ENCODE peak calls at places on chromosomes 7 and 10, in ten cellular contexts. P, D, N, X, A, R, O, H, G and U are unnamed samples.

GRCh38 chr10:83373659-83374058 is 765.6 kb upstream of the GHITM start:
- DNase-seq in O (no peak), G (no peak), P (no peak), H (peak), R (no peak), D (no peak), N (no peak), X (no peak), A (peak), U (no peak)

GRCh38 chr10:70115948-70116682 is 16.5 kb downstream of the AIFM2 start:
- DNase-seq in X (no peak), A (no peak), D (peak), O (no peak), H (peak), P (peak), N (peak), R (no peak), G (peak), U (no peak)

GRCh38 chr7:111540199-111540815 is 22.0 kb downstream of the IMMP2L start:
- DNase-seq in H (no peak), X (no peak), N (no peak), A (no peak), O (no peak), D (no peak), R (no peak), P (no peak), G (peak), U (no peak)

GRCh38 chr7:47581442-47581820 is 480 bp downstream of the TNS3 start:
- DNase-seq in X (no peak), G (peak), A (no peak), H (peak), O (no peak), P (peak), D (no peak), N (no peak), R (no peak), U (peak)

GRCh38 chr7:94391716-94392390 is 2.8 kb upstream of the COL1A2 start:
- DNase-seq in A (no peak), R (peak), G (no peak), X (no peak), D (no peak), N (peak), H (peak), P (no peak), O (peak), U (no peak)

GRCh38 chr10:24858244-24858907 is 94.0 kb downstream of the PRTFDC1 start:
- DNase-seq in N (peak), X (no peak), P (no peak), A (peak), O (no peak), H (no peak), R (no peak), G (no peak), D (no peak), U (no peak)

GRCh38 chr10:130179640-130180039 is 43.4 kb downstream of the GLRX3 start:
- DNase-seq in R (peak), A (peak), N (peak), G (no peak), H (peak), O (peak), D (no peak), X (no peak), P (no peak), U (no peak)

GRCh38 chr10:9103301-9103700 is 1048.8 kb downstream of the GATA3 start:
- DNase-seq in X (no peak), O (no peak), H (no peak), D (no peak), P (no peak), G (no peak), N (no peak), A (no peak), R (no peak), U (no peak)

GRCh38 chr10:95384011-95384704 is 93.4 kb upstream of the PDLIM1 start:
- DNase-seq in P (no peak), D (no peak), N (no peak), G (no peak), O (no peak), H (no peak), A (no peak), X (no peak), R (no peak), U (no peak)

GRCh38 chr7:150956395-150957118 is 21.6 kb downstream of the KCNH2 start:
- DNase-seq in D (no peak), H (no peak), N (no peak), R (no peak), O (no peak), A (no peak), P (no peak), G (no peak), X (no peak), U (no peak)

GRCh38 chr7:34066968-34067367 is 161.6 kb downstream of the BMPER start:
- DNase-seq in G (no peak), R (no peak), H (no peak), A (no peak), N (no peak), D (no peak), O (no peak), P (no peak), X (no peak), U (no peak)

GRCh38 chr10:28533315-28533564 is 322 bp downstream of the WAC start:
- DNase-seq in P (no peak), G (no peak), R (no peak), D (no peak), O (no peak), X (no peak), N (no peak), H (no peak), A (no peak), U (no peak)

GRCh38 chr10:124689911-124690498 is 54.2 kb downstream of the FAM53B start:
- DNase-seq in X (no peak), H (no peak), N (no peak), D (no peak), A (no peak), P (no peak), O (no peak), R (no peak), G (no peak), U (no peak)

GRCh38 chr7:73622909-73623797 is 1.2 kb downstream of the MLXIPL start:
- DNase-seq in D (no peak), N (peak), R (no peak), A (no peak), G (peak), P (peak), O (no peak), X (peak), H (peak), U (no peak)

GRCh38 chr10:120575411-120575810 is 118.4 kb downstream of the PLPP4 start:
- DNase-seq in P (no peak), R (no peak), A (no peak), H (no peak), X (no peak), N (no peak), O (no peak), G (no peak), D (no peak), U (no peak)

GRCh38 chr7:991017-991728 is 8.2 kb downstream of the CYP2W1 start:
- DNase-seq in R (no peak), H (no peak), D (no peak), G (no peak), P (no peak), A (no peak), O (no peak), X (no peak), N (no peak), U (no peak)

GRCh38 chr10:6103591-6103990 is 14.8 kb downstream of the RBM17 start:
- DNase-seq in D (no peak), G (no peak), N (no peak), O (no peak), H (no peak), P (no peak), R (no peak), A (no peak), X (no peak), U (no peak)

GRCh38 chr10:8040651-8041050 is 13.8 kb upstream of the GATA3 start:
- DNase-seq in N (no peak), A (no peak), G (no peak), D (no peak), H (no peak), R (no peak), P (no peak), O (no peak), X (no peak), U (no peak)

GRCh38 chr10:81873932-81874816 is 820 bp upstream of the NRG3 start:
- DNase-seq in H (peak), D (no peak), P (peak), A (no peak), R (no peak), O (no peak), X (no peak), G (peak), N (no peak), U (no peak)
- H3K4me3 ChIP-seq in H (peak), D (no peak), P (peak), A (no peak), R (no peak), O (no peak), X (peak), G (no peak), N (no peak), U (peak)

GRCh38 chr7:139482662-139483466 is 609 bp downstream of the KLRG2 start:
- DNase-seq in R (no peak), O (no peak), G (peak), H (peak), X (no peak), N (no peak), P (peak), A (no peak), D (no peak), U (no peak)
- H3K4me3 ChIP-seq in R (peak), O (peak), G (no peak), H (peak), X (no peak), N (no peak), P (peak), A (no peak), D (no peak), U (peak)

GRCh38 chr10:118394557-118395194 is 52.6 kb upstream of the FAM204A start:
- DNase-seq in N (no peak), X (no peak), O (no peak), D (no peak), R (no peak), G (no peak), P (no peak), H (no peak), A (no peak), U (no peak)

GRCh38 chr10:118401708-118402107 is 59.6 kb upstream of the FAM204A start:
- DNase-seq in X (no peak), H (no peak), R (no peak), G (no peak), N (no peak), P (no peak), A (no peak), D (no peak), O (no peak), U (no peak)

GRCh38 chr10:118395919-118396318 is 53.8 kb upstream of the FAM204A start:
- DNase-seq in A (no peak), R (no peak), D (no peak), H (no peak), O (no peak), N (no peak), X (no peak), G (no peak), P (no peak), U (no peak)

DNA sequence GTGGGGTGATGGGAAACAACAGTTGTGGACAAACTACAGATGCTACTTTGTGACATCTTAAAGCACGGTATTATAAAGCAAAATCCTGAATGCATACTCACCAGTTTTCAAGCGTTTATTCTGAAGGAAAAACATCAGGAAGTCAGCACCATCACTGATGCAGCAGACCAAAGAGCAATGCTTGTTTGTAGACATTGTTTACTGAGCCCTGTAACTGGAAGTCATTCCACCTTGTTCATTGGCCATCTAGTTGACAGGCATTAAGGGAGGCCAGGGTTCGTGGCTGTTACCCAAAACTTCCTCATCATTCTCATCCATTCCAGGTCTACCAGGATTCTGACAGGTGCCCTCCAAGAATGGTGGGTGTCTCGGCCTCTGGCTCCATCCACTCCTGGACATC is 55.3 kb upstream of the FAM204A start:
- DNase-seq in G (no peak), O (no peak), D (no peak), X (no peak), P (no peak), N (no peak), R (no peak), H (no peak), A (no peak), U (no peak)
- H3K4me3 ChIP-seq in G (no peak), O (no peak), D (no peak), X (no peak), P (no peak), N (no peak), R (no peak), H (no peak), A (no peak), U (no peak)

GRCh38 chr10:29947701-29948060 is 111.7 kb downstream of the JCAD start:
- DNase-seq in O (no peak), P (no peak), G (peak), H (peak), X (no peak), A (no peak), N (no peak), D (no peak), R (no peak), U (no peak)

GRCh38 chr10:29946953-29947700 is 112.3 kb downstream of the JCAD start:
- DNase-seq in G (peak), H (peak), O (peak), A (peak), P (no peak), N (peak), X (peak), R (peak), D (no peak), U (peak)

GRCh38 chr10:29949411-29950011 is 109.9 kb downstream of the JCAD start:
- DNase-seq in P (no peak), G (no peak), X (no peak), H (no peak), A (peak), N (peak), R (peak), D (no peak), O (peak), U (no peak)

GRCh38 chr10:29950391-29950790 is 109.0 kb downstream of the JCAD start:
- DNase-seq in G (no peak), D (no peak), H (no peak), N (peak), R (no peak), O (no peak), P (no peak), A (no peak), X (no peak), U (no peak)

DNA sequence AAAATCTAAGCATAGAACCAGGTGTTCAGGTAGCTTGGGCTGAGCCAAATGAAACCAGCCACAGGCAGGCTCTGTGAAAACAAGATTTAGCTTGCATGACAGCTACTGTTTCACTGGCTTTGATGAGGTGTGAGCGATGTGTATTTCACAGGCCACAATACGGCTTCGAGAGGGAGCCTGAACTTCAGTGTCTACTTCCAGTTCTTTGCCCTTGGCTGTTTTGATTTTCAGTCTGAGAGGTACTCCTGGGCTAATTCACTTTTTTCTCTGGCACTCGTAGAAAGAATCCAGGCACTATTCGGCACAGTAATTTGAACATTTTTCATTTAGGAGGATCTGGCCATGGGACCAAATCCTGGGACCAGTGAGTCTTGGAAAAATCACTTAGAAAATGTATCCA is 110.4 kb downstream of the JCAD start:
- DNase-seq in R (no peak), D (no peak), A (no peak), G (peak), P (no peak), N (no peak), O (no peak), X (no peak), H (no peak), U (no peak)
- H3K4me3 ChIP-seq in R (no peak), D (no peak), A (no peak), G (no peak), P (no peak), N (no peak), O (no peak), X (no peak), H (no peak), U (no peak)

DNA sequence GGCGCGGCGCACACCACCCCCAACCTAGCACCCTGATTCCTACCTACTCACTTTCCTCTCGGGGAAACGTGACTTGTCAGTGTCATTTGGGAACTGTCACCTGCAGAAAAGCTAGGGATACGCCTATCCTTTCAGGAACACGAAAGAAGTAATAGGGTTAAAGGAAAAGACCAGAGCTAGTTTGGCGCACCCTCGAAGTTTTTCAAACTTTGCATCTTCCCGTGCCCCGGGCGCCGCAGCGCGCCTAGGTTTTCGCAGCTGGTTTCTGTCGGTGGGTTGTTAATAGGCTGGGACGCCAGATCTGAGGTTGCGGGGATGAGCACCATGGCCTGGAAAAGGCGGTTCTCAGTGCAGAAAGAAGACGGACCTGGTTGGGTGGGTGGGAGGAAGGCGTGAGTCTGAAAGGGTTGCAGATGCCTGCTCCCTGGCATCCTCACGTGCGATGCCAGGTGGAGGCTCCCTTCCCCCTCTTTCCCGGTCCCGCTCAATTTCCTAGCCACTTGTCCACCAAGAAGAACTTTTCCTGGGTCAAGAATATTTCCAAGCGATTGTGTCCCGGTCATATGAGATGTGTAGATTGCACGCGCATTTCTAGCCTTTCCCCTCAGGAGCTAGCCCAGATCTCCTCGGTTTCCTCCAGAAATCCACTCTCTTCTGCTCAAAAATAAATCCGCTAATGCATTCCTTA is 618 bp upstream of the MEOX2 start:
- DNase-seq in A (no peak), N (peak), R (no peak), D (no peak), P (no peak), H (peak), O (no peak), G (no peak), X (no peak), U (no peak)
- H3K4me3 ChIP-seq in A (peak), N (peak), R (peak), D (peak), P (peak), H (peak), O (peak), G (no peak), X (peak), U (peak)

DNA sequence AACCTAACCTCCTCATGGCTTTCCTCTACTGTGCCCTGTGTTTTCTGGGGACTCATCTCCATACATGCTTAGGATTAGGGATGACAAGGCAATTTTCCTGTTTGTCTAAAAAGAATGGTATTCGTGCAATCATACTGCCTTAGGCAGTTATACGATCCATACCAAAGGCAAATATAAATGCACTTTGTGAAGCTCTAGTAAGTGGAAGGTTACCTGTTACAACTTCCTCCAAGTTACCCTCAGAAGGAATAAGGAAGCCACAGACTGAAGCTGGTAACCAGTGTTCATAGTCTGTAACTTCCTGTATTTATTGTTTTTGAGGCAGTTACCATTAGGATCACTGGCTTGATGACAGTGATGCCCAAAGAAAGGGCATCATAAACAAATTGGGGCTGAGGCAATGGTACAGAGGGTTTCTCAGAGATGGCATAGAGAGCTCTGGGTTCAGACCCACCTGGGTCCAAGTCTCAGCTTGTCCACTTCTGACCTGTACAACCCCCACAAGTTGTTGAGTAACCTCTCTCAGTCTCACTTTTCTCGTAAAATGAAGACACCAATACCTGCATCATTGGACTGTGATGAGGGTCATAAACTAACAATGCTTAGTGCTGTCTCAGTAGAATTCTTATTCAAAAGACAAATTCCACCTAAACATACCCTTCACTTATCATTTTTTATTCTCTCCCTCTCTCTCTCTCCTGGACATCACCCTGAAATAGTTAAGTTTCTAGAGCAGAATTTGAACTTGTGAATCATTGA is 138.2 kb downstream of the ELMO1 start:
- DNase-seq in D (no peak), A (no peak), R (no peak), X (no peak), P (no peak), O (no peak), G (no peak), H (no peak), N (no peak), U (no peak)
- H3K4me3 ChIP-seq in D (no peak), A (no peak), R (no peak), X (no peak), P (no peak), O (no peak), G (no peak), H (no peak), N (no peak), U (no peak)

GRCh38 chr10:4242561-4243035 is 457.6 kb upstream of the KLF6 start:
- DNase-seq in H (no peak), A (no peak), D (no peak), N (peak), P (no peak), R (peak), G (no peak), O (peak), X (no peak), U (no peak)

GRCh38 chr10:4240641-4241197 is 455.7 kb upstream of the KLF6 start:
- DNase-seq in G (no peak), N (peak), H (no peak), X (no peak), R (peak), D (no peak), O (peak), P (no peak), A (peak), U (no peak)

GRCh38 chr10:4243651-4244050 is 458.6 kb upstream of the KLF6 start:
- DNase-seq in O (peak), R (peak), H (no peak), N (peak), A (peak), D (no peak), G (no peak), P (no peak), X (no peak), U (no peak)

GRCh38 chr10:4243169-4243568 is 458.2 kb upstream of the KLF6 start:
- DNase-seq in X (no peak), G (no peak), D (no peak), A (no peak), P (no peak), R (no peak), N (no peak), O (no peak), H (no peak), U (no peak)

DNA sequence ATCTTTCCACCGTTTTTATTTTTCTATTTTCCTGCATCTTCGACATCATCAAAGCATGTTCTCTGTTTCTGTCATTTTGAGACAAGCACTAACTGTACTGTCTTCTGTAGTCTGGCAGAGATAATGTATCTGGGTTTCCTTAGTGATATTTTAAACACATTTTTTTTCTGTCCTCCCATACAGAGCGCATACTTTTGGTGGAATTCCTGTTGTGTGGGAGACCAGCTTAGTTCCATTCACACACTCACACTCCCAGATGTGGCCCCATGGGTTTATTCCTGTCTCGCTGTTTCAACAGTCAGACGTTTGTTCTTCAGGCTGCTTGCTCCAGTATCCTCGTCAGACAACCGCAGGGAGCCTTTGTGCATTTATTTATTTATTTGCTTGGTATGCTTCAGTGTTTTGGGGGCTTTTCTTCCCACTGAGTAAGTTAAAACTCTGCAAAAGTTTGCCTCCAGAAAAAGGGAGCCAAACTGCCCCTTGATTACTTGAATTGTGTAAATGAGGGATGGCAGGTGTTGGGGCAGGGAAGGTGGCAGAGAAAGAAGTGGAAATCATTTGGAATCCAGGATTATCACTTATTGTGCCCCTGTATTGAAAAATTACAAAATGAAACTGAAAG is 456.8 kb upstream of the KLF6 start:
- DNase-seq in D (no peak), R (peak), X (no peak), P (no peak), G (no peak), A (peak), O (peak), H (peak), N (peak), U (no peak)
- H3K4me3 ChIP-seq in D (no peak), R (peak), X (peak), P (no peak), G (no peak), A (peak), O (peak), H (no peak), N (peak), U (peak)

GRCh38 chr10:86366902-86367338 is 325 bp upstream of the GRID1 start:
- DNase-seq in O (no peak), G (no peak), R (no peak), P (no peak), A (no peak), N (no peak), H (no peak), D (no peak), X (no peak), U (no peak)
- H3K4me3 ChIP-seq in O (peak), G (no peak), R (peak), P (peak), A (no peak), N (no peak), H (peak), D (peak), X (peak), U (peak)